ENCODE peak calls at places on chromosomes 2 and 18, in four cellular contexts. W is HCT116, Z is GM23248, P is MM.1S. I is an unnamed sample.

GRCh38 chr2:20378891-20379519 is 28.4 kb upstream of the PUM2 start:
- DNase-seq in P (no peak), W (peak; percentile 38), Z (peak; percentile 94), I (no peak)

GRCh38 chr2:229033816-229034215 is 237.3 kb downstream of the PID1 start:
- DNase-seq in W (no peak), Z (peak; percentile 3), P (no peak), I (no peak)

GRCh38 chr18:69531973-69532372 is 131.3 kb downstream of the DOK6 start:
- DNase-seq in Z (no peak), W (no peak), P (no peak), I (no peak)

GRCh38 chr18:63818212-63818611 is 43.0 kb downstream of the SERPINB7 start:
- DNase-seq in Z (peak; percentile 18), P (no peak), W (no peak), I (no peak)

GRCh38 chr2:71000780-71001591 is 6.3 kb upstream of the TEX261 start:
- DNase-seq in Z (peak; percentile 78), W (peak; percentile 51), P (peak; percentile 80), I (peak; percentile 87)

GRCh38 chr18:57209697-57210096 is 62.8 kb downstream of the BOD1L2 start:
- DNase-seq in P (peak; percentile 93), W (no peak), Z (no peak), I (no peak)

GRCh38 chr18:79779021-79779699 is 18.6 kb upstream of the KCNG2 start:
- DNase-seq in W (no peak), Z (no peak), P (no peak), I (no peak)

GRCh38 chr2:166959556-166959955 is 71.3 kb downstream of the XIRP2 start:
- DNase-seq in Z (no peak), W (no peak), P (no peak), I (no peak)

GRCh38 chr18:35835838-35836237 is 136.6 kb upstream of the RMP24 start:
- DNase-seq in W (no peak), Z (no peak), P (no peak), I (no peak)

GRCh38 chr18:23683155-23683554 is 6.1 kb upstream of the LAMA3 start:
- DNase-seq in Z (no peak), W (no peak), P (no peak), I (no peak)

GRCh38 chr2:58427572-58428285 is 186.6 kb upstream of the FANCL start:
- DNase-seq in W (no peak), Z (peak; percentile 57), P (peak; percentile 42), I (no peak)

GRCh38 chr2:45496869-45497268 is 114.2 kb downstream of the SRBD1 start:
- DNase-seq in Z (no peak), W (no peak), P (no peak), I (no peak)

GRCh38 chr2:68282814-68283812 is 30.8 kb upstream of the PPP3R1 start:
- DNase-seq in W (peak; percentile 33), P (peak; percentile 41), Z (peak; percentile 63), I (peak; percentile 74)

GRCh38 chr2:234308814-234309195 is 188.1 kb downstream of the ARL4C start:
- DNase-seq in P (no peak), Z (no peak), W (no peak), I (peak; percentile 69)

GRCh38 chr2:206275274-206276160 is 1.1 kb downstream of the ZDBF2 start:
- DNase-seq in P (peak; percentile 91), W (no peak), Z (peak; percentile 53), I (peak; percentile 76)

GRCh38 chr2:40098786-40099470 is 319.9 kb upstream of the THUMPD2 start:
- DNase-seq in Z (peak; percentile 50), W (no peak), P (no peak), I (no peak)

GRCh38 chr2:136130045-136130444 is 12.1 kb upstream of the CXCR4 start:
- DNase-seq in Z (no peak), P (no peak), W (no peak), I (no peak)

GRCh38 chr2:98876741-98877140 is 59.3 kb downstream of the CRACDL start:
- DNase-seq in P (no peak), Z (no peak), W (no peak), I (no peak)

GRCh38 chr2:72010647-72011355 is 136.9 kb downstream of the CYP26B1 start:
- DNase-seq in W (no peak), P (no peak), Z (no peak), I (no peak)

GRCh38 chr2:39504790-39505335 is 67.8 kb upstream of the MAP4K3 start:
- DNase-seq in W (no peak), Z (peak; percentile 84), P (no peak), I (no peak)

DNA sequence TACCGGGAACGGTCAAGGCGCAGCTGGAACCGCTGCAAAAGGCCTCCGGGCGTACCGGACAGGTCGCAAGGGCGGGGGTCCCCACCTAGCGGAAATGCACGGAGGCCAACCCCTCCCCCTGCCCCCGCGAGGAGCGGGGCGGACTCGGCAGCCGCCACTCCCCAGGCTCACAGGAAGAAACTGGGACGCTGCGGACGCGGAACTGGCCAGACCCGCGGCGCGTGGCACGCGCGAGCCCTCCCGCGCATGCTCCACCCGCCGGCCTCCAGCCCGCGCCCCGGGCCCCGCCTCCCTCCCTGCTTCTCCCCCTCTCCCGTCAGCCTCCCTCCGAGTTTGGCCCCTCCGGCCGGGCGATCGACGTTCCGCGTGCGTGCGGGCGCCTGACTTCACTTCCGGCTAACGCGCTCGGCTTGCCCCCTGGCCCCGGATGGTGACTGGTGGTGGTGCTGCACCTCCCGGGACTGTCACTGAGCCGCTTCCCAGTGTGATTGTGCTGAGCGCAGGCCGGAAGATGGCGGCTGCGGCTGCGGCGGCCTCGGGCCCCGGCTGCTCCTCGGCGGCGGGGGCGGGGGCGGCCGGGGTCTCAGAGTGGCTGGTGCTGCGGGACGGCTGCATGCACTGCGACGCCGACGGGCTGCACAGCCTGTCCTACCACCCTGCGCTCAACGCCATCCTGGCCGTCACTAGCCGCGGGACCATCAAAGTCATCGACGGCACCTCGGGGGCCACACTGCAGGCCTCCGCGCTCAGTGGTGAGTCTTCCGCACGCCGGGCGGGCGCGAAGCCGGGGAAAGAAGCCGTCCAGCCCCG is at the start of gene BIRC6:
- DNase-seq in W (peak; percentile 92), P (peak; percentile 97), Z (peak; percentile 99), I (peak; percentile 96)
- TF ChIP-seq EZH2phosphoT487 in W (no peak), P (no peak), Z (no peak), I (no peak)

GRCh38 chr2:164898475-164898874 is 56.9 kb downstream of the SLC38A11 start:
- DNase-seq in W (no peak), Z (peak; percentile 54), P (no peak), I (no peak)
- TF ChIP-seq EZH2phosphoT487 in W (no peak), Z (no peak), P (no peak), I (no peak)

GRCh38 chr18:48804856-48805610 is 145.7 kb downstream of the SMAD7 start:
- DNase-seq in P (no peak), Z (no peak), W (no peak), I (no peak)
- TF ChIP-seq EZH2phosphoT487 in P (no peak), Z (no peak), W (no peak), I (no peak)

DNA sequence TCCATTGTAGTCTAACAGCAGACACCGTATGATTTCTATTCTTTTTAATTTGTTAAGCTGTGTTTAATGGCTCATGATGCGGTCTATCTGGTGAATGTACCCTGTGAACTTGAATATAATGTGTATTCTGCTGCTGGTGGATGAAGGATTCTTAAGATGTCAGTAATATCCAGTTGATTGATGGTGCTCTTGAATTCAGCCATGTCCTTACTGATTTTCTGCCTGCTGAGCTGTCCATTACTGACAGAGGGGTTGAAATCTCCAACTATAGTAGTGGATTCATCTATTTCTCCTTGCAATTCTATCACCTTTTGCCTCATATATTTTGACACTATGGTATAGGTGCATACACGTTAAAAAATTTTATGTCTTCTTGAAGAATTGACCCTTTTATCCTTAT is 373.3 kb upstream of the RAB12 start:
- DNase-seq in Z (no peak), P (no peak), W (no peak), I (no peak)
- TF ChIP-seq EZH2phosphoT487 in Z (no peak), P (no peak), W (no peak), I (no peak)

GRCh38 chr2:69926849-69927515 is 12.1 kb downstream of the MXD1 start:
- DNase-seq in Z (peak; percentile 32), W (no peak), P (no peak), I (no peak)
- TF ChIP-seq EZH2phosphoT487 in Z (no peak), W (no peak), P (no peak), I (no peak)

DNA sequence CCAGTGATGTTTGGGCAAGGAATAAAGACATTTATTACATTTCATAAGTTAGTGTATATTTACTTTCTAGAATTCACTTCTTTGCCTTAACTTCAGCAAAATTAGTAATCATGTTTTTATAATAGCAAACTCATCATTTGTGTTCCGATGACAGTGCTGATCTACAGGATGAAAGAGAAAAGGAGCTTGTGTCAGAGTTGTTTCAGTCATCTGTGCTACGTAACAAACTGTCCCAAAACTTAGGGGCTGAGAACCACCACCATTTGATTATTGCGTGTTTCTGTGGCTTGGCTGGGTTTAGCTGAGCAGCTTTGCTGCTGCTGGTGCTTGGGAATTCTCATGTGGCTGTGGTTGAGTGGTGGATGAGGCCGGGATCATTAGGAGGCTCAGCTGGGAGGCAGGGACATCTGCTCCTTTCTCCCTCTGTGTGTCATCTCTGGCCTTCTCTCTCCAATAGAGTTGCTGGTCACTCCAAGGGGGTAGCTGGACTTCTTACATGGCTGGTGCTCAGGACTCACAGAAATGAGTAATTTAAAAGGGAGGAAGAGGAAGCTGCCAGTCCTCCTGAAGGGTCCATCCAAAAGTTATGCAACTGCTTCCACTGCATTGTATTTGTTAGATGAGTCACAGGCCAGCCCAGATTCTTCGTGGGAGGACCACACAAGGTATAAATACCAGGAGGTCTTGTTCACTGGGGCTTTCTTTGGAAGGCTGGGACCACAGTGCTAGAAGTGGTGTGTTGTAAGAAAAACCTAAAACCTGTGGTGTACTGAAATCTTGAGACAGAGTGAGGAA is 43.4 kb upstream of the HAAO start:
- DNase-seq in Z (peak; percentile 98), W (no peak), P (no peak), I (no peak)
- TF ChIP-seq EZH2phosphoT487 in Z (no peak), W (no peak), P (no peak), I (no peak)

GRCh38 chr2:204425821-204426220 is 119.5 kb upstream of the PARD3B start:
- DNase-seq in P (no peak), W (no peak), Z (no peak), I (no peak)
- TF ChIP-seq EZH2phosphoT487 in P (no peak), W (no peak), Z (no peak), I (no peak)

GRCh38 chr18:75477913-75478312 is 50.4 kb upstream of the SMIM21 start:
- DNase-seq in P (no peak), Z (peak; percentile 15), W (no peak), I (no peak)
- TF ChIP-seq EZH2phosphoT487 in P (no peak), Z (no peak), W (no peak), I (no peak)

I was measured in OCI-LY7.